ENCODE peak calls at places on chromosomes 1 and 21, in four cellular contexts. P is PC-3, H is HAP-1, B is OCI-LY7. Z is an unnamed sample. For H3K9me3, the result is how much of the 10 kb centered on the place peaks cover.

GRCh38 chr1:95770596-95770995 is 536.6 kb downstream of the RWDD3 start:
- DNase-seq in P (no peak), H (no peak), B (no peak), Z (no peak)

GRCh38 chr1:203096566-203096965 is 10.8 kb upstream of the MYOG start:
- DNase-seq in P (no peak), B (no peak), H (no peak), Z (no peak)

GRCh38 chr1:24870551-24871195 is 59.4 kb downstream of the RUNX3 start:
- DNase-seq in P (no peak), H (no peak), B (no peak), Z (no peak)

GRCh38 chr1:92961896-92962752 is 862 bp upstream of the DIPK1A start:
- DNase-seq in H (peak), P (peak), B (peak), Z (no peak)

GRCh38 chr1:21763236-21763635 is 19.7 kb downstream of the USP48 start:
- DNase-seq in B (peak), P (no peak), H (no peak), Z (no peak)

GRCh38 chr1:77415585-77415984 is 133.8 kb downstream of the AK5 start:
- DNase-seq in B (no peak), H (no peak), P (no peak), Z (no peak)

GRCh38 chr1:244388961-244389360 is 62.7 kb downstream of the ADSS2 start:
- DNase-seq in B (no peak), H (no peak), P (no peak), Z (no peak)

GRCh38 chr21:44589094-44589493 is 3.2 kb downstream of the KRTAP10-6 start:
- DNase-seq in H (no peak), B (no peak), P (no peak), Z (no peak)

GRCh38 chr21:45264919-45265515 is 22.7 kb downstream of the POFUT2 start:
- DNase-seq in B (no peak), P (no peak), H (no peak), Z (no peak)

DNA sequence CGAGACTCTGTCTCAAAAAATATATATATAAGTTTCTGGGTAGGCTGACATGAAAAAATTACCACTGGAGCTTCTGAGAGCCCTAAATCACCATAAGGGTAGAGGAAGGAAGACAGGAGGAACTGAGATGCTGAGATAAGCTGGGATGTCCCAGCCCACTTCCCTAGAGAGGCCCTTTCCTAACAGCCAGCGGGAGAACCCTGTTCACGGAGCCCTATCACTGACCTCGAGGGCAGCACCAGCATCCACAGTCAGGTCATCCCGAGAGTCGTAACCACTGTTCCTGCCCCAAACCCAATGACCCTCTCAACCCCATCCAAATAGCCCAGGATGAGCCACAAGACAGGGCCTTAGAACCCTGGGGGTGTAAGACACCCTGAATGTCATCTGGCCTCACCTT is 77.5 kb downstream of the CD34 start:
- DNase-seq in B (no peak), P (no peak), H (no peak), Z (no peak)
- H3K9me3 ChIP-seq in B (under half), P (under half), H (under half), Z (under half)

GRCh38 chr1:79877086-79877485 is 870.6 kb upstream of the ADGRL4 start:
- DNase-seq in H (no peak), P (no peak), B (no peak), Z (no peak)

GRCh38 chr1:79875187-79875586 is 868.7 kb upstream of the ADGRL4 start:
- DNase-seq in P (no peak), B (no peak), H (no peak), Z (no peak)

DNA sequence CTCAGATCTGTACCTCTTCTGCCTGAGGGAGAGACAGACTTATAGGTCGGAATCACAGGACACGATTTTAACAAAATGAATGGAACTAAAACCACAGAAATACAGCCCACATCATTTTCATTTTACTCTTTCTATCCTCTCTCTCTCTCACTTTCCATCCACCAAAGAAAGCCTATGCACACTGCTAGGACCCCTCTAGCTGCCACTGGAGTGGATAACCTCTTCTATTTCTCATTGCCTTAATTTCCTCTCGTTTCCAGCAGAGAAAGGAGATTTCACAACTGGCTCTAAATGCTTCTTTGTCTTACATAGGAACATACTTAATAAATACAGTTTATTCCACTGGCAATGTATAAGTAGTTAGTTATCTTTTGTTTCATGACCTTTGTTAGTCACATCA is 867.8 kb upstream of the ADGRL4 start:
- DNase-seq in B (no peak), P (no peak), H (no peak), Z (no peak)
- H3K9me3 ChIP-seq in B (under half), P (under half), H (under half), Z (under half)

DNA sequence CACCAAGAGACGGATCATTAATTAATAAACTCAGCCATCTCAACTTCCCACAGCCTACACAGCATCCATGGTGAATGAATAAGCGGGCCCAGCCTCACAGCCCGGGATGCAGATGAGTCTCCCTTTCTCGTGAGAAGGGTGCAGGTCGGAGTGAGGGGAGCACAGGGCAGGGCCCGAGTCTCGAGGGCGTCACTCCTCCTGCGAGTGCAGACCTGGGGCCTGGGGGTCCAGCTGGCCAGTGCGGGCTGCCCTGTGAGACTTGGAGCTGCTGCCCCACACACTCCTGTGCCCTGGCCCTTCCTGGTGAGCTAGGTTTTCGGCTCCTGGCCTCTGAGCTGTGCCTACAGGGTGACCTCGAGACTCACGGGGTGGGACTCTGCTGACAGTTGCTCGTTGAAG is 74.7 kb downstream of the AJAP1 start:
- DNase-seq in H (no peak), B (no peak), P (no peak), Z (no peak)
- H3K9me3 ChIP-seq in H (under half), B (under half), P (under half), Z (under half)

GRCh38 chr21:40717008-40717407 is 129.9 kb downstream of the DSCAM start:
- DNase-seq in P (no peak), B (no peak), H (no peak), Z (no peak)
- H3K9me3 ChIP-seq in P (half or more), B (under half), H (under half), Z (under half)

GRCh38 chr21:42306366-42307035 is 8.7 kb downstream of the TFF3 start:
- DNase-seq in P (no peak), H (no peak), B (no peak), Z (no peak)
- H3K9me3 ChIP-seq in P (under half), H (under half), B (under half), Z (under half)